ENCODE peak calls at places on chromosomes 2 and 18, in nine cellular contexts. T is transverse colon; U is PC-9; Q is H9; N is colonic mucosa; Z is CD8-positive, alpha-beta memory T cell; A is HepG2; V is A549; P is GM23248. Y is an unnamed sample.
A peak's percentile ranks its signal among the peaks of the same experiment; 100 is the strongest.

GRCh38 chr18:25724121-25724520 is 366.3 kb downstream of the SS18 start:
- DNase-seq in T (no peak), U (no peak), Q (no peak), N (no peak), Z (no peak), A (no peak), V (no peak), P (no peak), Y (no peak)

GRCh38 chr2:190947711-190948251 is 66.2 kb downstream of the STAT1 start:
- DNase-seq in T (no peak), U (peak; percentile 75), Q (no peak), N (no peak), Z (no peak), A (peak; percentile 51), V (peak; percentile 8), P (peak; percentile 80), Y (peak; percentile 66)

GRCh38 chr2:68193144-68193543 is 35.5 kb downstream of the PNO1 start:
- DNase-seq in T (no peak), U (no peak), Q (no peak), N (no peak), Z (no peak), A (no peak), V (no peak), P (peak; percentile 44), Y (no peak)

GRCh38 chr2:227780981-227781630 is 32.5 kb upstream of the CCL20 start:
- DNase-seq in T (peak; percentile 81), U (no peak), Q (no peak), N (peak; percentile 89), Z (no peak), A (no peak), V (no peak), P (no peak), Y (peak; percentile 94)

GRCh38 chr2:133365117-133365516 is 203.1 kb downstream of the NCKAP5 start:
- DNase-seq in T (no peak), U (no peak), Q (no peak), N (no peak), Z (no peak), A (no peak), V (no peak), P (peak; percentile 30), Y (no peak)

GRCh38 chr2:112850588-112850987 is 14.0 kb upstream of the IL1B start:
- DNase-seq in T (no peak), U (no peak), Q (no peak), N (no peak), Z (no peak), A (no peak), V (no peak), P (no peak), Y (no peak)

GRCh38 chr2:219736196-219736595 is 108.8 kb downstream of the SLC4A3 start:
- DNase-seq in T (no peak), U (peak; percentile 56), Q (no peak), N (peak; percentile 22), Z (no peak), A (peak; percentile 51), V (peak; percentile 40), P (peak; percentile 86), Y (peak; percentile 48)

GRCh38 chr18:12742453-12742852 is 39.6 kb downstream of the PSMG2 start:
- DNase-seq in T (no peak), U (peak; percentile 92), Q (no peak), N (no peak), Z (no peak), A (no peak), V (peak; percentile 34), P (peak; percentile 91), Y (no peak)

GRCh38 chr18:71673954-71674353 is 870.2 kb downstream of the CBLN2 start:
- DNase-seq in T (no peak), U (no peak), Q (no peak), N (no peak), Z (no peak), A (no peak), V (no peak), P (no peak), Y (no peak)

GRCh38 chr2:95698166-95698565 is 106.4 kb downstream of the TRIM43 start:
- DNase-seq in T (no peak), U (no peak), Q (no peak), N (no peak), Z (no peak), A (no peak), V (no peak), P (peak; percentile 53), Y (no peak)

GRCh38 chr2:239636808-239637207 is 236.0 kb upstream of the HDAC4 start:
- DNase-seq in T (no peak), U (no peak), Q (no peak), N (no peak), Z (no peak), A (no peak), V (no peak), P (peak; percentile 46), Y (no peak)

GRCh38 chr18:74790451-74790850 is 192.8 kb downstream of the ZNF407 start:
- DNase-seq in T (no peak), U (no peak), Q (no peak), N (no peak), Z (no peak), A (no peak), V (no peak), P (no peak), Y (no peak)

GRCh38 chr2:227759411-227760113 is 13.9 kb downstream of the SCYGR8 start:
- DNase-seq in T (no peak), U (no peak), Q (peak; percentile 42), N (no peak), Z (no peak), A (peak; percentile 90), V (no peak), P (no peak), Y (peak; percentile 50)

GRCh38 chr2:55862673-55863390 is 60.8 kb downstream of the EFEMP1 start:
- DNase-seq in T (no peak), U (peak; percentile 99), Q (no peak), N (no peak), Z (no peak), A (no peak), V (peak; percentile 53), P (peak; percentile 99), Y (no peak)

GRCh38 chr2:108412995-108413726 is 35.4 kb downstream of the SULT1C4 start:
- DNase-seq in T (no peak), U (peak; percentile 91), Q (no peak), N (no peak), Z (no peak), A (peak; percentile 85), V (peak; percentile 56), P (peak; percentile 84), Y (no peak)

GRCh38 chr18:39173022-39173421 is 1607.4 kb upstream of the CELF4 start:
- DNase-seq in T (no peak), U (no peak), Q (no peak), N (no peak), Z (no peak), A (peak; percentile 45), V (no peak), P (no peak), Y (no peak)

GRCh38 chr2:2546046-2546445 is 215.0 kb upstream of the MYT1L start:
- DNase-seq in T (no peak), U (no peak), Q (no peak), N (no peak), Z (no peak), A (no peak), V (no peak), P (no peak), Y (no peak)

GRCh38 chr2:142980246-142981068 is 103.0 kb downstream of the KYNU start:
- DNase-seq in T (no peak), U (peak; percentile 74), Q (no peak), N (no peak), Z (no peak), A (peak; percentile 49), V (peak; percentile 3), P (peak; percentile 60), Y (peak; percentile 8)

DNA sequence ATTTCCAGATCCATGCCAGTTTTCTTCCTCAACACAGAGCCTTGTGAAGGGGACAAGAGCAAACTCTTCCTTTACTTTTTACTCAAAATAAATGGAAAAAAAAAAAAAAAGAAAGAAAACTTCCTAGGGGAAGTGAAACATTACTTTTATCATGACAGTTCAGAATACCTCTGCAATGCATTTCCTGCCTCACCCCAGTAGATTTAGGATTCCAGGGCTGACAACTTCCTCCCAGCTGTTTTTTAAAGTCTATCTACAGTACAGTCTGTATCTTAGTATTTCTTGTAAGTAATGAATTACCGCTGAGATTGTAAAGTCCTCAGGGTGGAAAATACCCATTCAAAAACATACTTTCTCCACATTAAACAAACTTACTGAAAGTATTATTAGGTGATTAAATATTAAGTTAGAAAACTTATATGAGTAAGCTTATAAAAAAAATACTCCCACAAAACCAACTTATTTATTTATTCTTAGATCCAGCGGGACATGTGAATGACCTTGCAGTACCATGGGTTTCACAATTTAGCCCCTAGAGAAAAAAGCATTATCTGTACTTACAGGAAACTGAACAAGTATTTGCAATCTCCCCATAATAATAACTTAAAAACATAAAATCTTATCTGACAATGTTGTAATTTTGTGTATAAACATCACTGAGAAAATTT is 117.7 kb downstream of the RBMS1 start:
- DNase-seq in T (no peak), U (no peak), Q (no peak), N (no peak), Z (no peak), A (no peak), V (no peak), P (no peak), Y (no peak)
- H3K4me1 ChIP-seq in T (peaks cover 54% of the 10 kb centered on the region), U (peaks cover 16% of the 10 kb centered on the region), Q (peaks cover 7% of the 10 kb centered on the region), N (no peaks in the 10 kb centered on the region), Z (peaks cover 71% of the 10 kb centered on the region), A (no peaks in the 10 kb centered on the region), V (peaks cover 96% of the 10 kb centered on the region), P (peaks cover 99% of the 10 kb centered on the region), Y (no peaks in the 10 kb centered on the region)

GRCh38 chr2:71206271-71206670 is 20.6 kb downstream of the PAIP2B start:
- DNase-seq in T (no peak), U (no peak), Q (no peak), N (no peak), Z (no peak), A (no peak), V (no peak), P (no peak), Y (no peak)
- H3K27ac ChIP-seq in T (no peak overlapping the region), U (no peak overlapping the region), Q (no peak overlapping the region), N (no peak overlapping the region), Z (no peak overlapping the region), A (no peak overlapping the region), V (no peak overlapping the region), P (no peak overlapping the region), Y (no peak overlapping the region)

GRCh38 chr2:85765081-85765731 is 11.4 kb downstream of the ATOH8 start:
- DNase-seq in T (no peak), U (no peak), Q (peak; percentile 56), N (no peak), Z (no peak), A (no peak), V (no peak), P (peak; percentile 5), Y (no peak)
- H3K4me1 ChIP-seq in T (peaks cover 17% of the 10 kb centered on the region), U (peaks cover 18% of the 10 kb centered on the region), Q (peaks cover 21% of the 10 kb centered on the region), N (no peaks in the 10 kb centered on the region), Z (no peaks in the 10 kb centered on the region), A (peaks cover 62% of the 10 kb centered on the region), V (peaks cover 61% of the 10 kb centered on the region), P (peaks cover 30% of the 10 kb centered on the region), Y (no peaks in the 10 kb centered on the region)

DNA sequence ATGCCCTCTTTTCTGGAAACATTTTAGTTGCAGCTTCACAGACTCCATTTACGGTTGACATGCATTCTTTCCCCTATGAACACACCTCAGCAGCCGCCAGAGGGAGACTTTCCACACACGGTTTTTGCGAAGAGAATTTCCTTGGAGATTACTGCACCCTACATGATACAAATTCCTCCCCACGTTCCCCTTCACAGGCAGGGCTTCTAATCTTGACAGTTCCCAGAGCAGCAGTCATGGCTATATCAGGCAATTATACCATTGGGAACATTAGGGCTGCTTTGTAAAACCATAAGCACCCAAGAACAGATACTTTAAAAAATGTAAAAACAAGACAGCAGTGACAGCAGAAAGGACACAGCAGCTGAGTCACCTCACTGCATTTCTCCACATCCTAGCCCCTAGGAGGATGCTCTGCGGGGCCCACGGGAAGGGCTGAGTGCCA is 253.8 kb downstream of the TGIF1 start:
- DNase-seq in T (peak; percentile 74), U (peak; percentile 45), Q (peak; percentile 62), N (peak; percentile 76), Z (no peak), A (peak; percentile 41), V (peak; percentile 51), P (peak; percentile 80), Y (peak; percentile 82)
- H3K27ac ChIP-seq in T (no peak overlapping the region), U (no peak overlapping the region), Q (no peak overlapping the region), N (no peak overlapping the region), Z (no peak overlapping the region), A (no peak overlapping the region), V (peak overlapping the region; percentile 81), P (no peak overlapping the region), Y (no peak overlapping the region)

Y was measured in small intestine.